ENCODE peak calls at places on chromosomes 3 and 15, in seven cellular contexts. R, T, I, W, O, B and E are unnamed samples.

GRCh38 chr3:180704532-180704931 is 25.2 kb upstream of the CCDC39 start:
- DNase-seq in R (no peak), T (no peak), I (no peak), W (no peak), O (no peak), B (no peak), E (no peak)

GRCh38 chr3:58242340-58242739 is 4.7 kb downstream of the ABHD6 start:
- DNase-seq in R (no peak), T (no peak), I (no peak), W (no peak), O (peak), B (no peak), E (no peak)

GRCh38 chr15:89114974-89115373 is 26.7 kb downstream of the ABHD2 start:
- DNase-seq in R (no peak), T (no peak), I (no peak), W (no peak), O (peak), B (peak), E (no peak)

GRCh38 chr3:94026623-94027022 is 1.8 kb downstream of the STX19 start:
- DNase-seq in R (no peak), T (no peak), I (no peak), W (no peak), O (no peak), B (no peak), E (no peak)

GRCh38 chr15:80818996-80819395 is 39.8 kb downstream of the CEMIP start:
- DNase-seq in R (no peak), T (no peak), I (no peak), W (no peak), O (no peak), B (no peak), E (no peak)

GRCh38 chr3:80233576-80233975 is 465.8 kb upstream of the ROBO1 start:
- DNase-seq in R (no peak), T (no peak), I (peak), W (no peak), O (no peak), B (no peak), E (no peak)

GRCh38 chr3:18556001-18556408 is 130.9 kb upstream of the SATB1 start:
- DNase-seq in R (no peak), T (no peak), I (no peak), W (no peak), O (no peak), B (no peak), E (no peak)

GRCh38 chr3:98977520-98977919 is 76.0 kb upstream of the DCBLD2 start:
- DNase-seq in R (peak), T (no peak), I (peak), W (no peak), O (no peak), B (no peak), E (no peak)

GRCh38 chr3:196969660-196970546 is 1.3 kb upstream of the PIGZ start:
- DNase-seq in R (peak), T (no peak), I (no peak), W (no peak), O (peak), B (peak), E (no peak)

GRCh38 chr15:55683366-55683765 is 59.6 kb downstream of the PRTG start:
- DNase-seq in R (no peak), T (no peak), I (peak), W (no peak), O (no peak), B (no peak), E (no peak)

GRCh38 chr3:185397676-185398075 is 34.7 kb downstream of the MAP3K13 start:
- DNase-seq in R (no peak), T (no peak), I (no peak), W (no peak), O (no peak), B (no peak), E (no peak)

GRCh38 chr3:5198986-5199731 is 11.7 kb downstream of the EDEM1 start:
- DNase-seq in R (no peak), T (no peak), I (no peak), W (no peak), O (no peak), B (no peak), E (no peak)

GRCh38 chr3:136984837-136985236 is 27.1 kb downstream of the IL20RB start:
- DNase-seq in R (no peak), T (no peak), I (peak), W (no peak), O (no peak), B (no peak), E (no peak)

GRCh38 chr3:105006164-105006563 is 360.5 kb upstream of the ALCAM start:
- DNase-seq in R (no peak), T (no peak), I (no peak), W (no peak), O (no peak), B (no peak), E (no peak)

GRCh38 chr15:38671003-38671382 is 106.4 kb upstream of the RASGRP1 start:
- DNase-seq in R (no peak), T (no peak), I (no peak), W (no peak), O (no peak), B (no peak), E (no peak)

GRCh38 chr15:60179786-60180391 is 175.8 kb downstream of the FOXB1 start:
- DNase-seq in R (peak), T (no peak), I (peak), W (peak), O (peak), B (no peak), E (no peak)

GRCh38 chr3:176814252-176814651 is 383.0 kb downstream of the TBL1XR1 start:
- DNase-seq in R (peak), T (peak), I (peak), W (peak), O (peak), B (peak), E (no peak)

GRCh38 chr3:56851966-56852884 is 50.5 kb upstream of the ARHGEF3 start:
- DNase-seq in R (no peak), T (no peak), I (no peak), W (no peak), O (no peak), B (no peak), E (no peak)

GRCh38 chr3:38687306-38687705 is 37.8 kb upstream of the SCN5A start:
- DNase-seq in R (no peak), T (no peak), I (no peak), W (no peak), O (no peak), B (no peak), E (no peak)

GRCh38 chr15:84819291-84819768 is 2.2 kb downstream of the ALPK3 start:
- DNase-seq in R (peak), T (no peak), I (no peak), W (no peak), O (peak), B (peak), E (no peak)
- H3K4me3 ChIP-seq in R (no peak), T (no peak), I (no peak), W (no peak), O (no peak), B (peak), E (no peak)

GRCh38 chr15:52466134-52466701 is 62.5 kb downstream of the MYO5A start:
- DNase-seq in R (no peak), T (no peak), I (no peak), W (no peak), O (peak), B (peak), E (no peak)
- H3K4me3 ChIP-seq in R (no peak), T (no peak), I (no peak), W (no peak), O (no peak), B (no peak), E (no peak)

GRCh38 chr3:195087321-195087720 is 183.6 kb downstream of the XXYLT1 start:
- DNase-seq in R (no peak), T (no peak), I (no peak), W (no peak), O (no peak), B (peak), E (no peak)
- H3K4me3 ChIP-seq in R (no peak), T (no peak), I (no peak), W (peak), O (no peak), B (no peak), E (no peak)

GRCh38 chr3:53168175-53168923 is 7.3 kb downstream of the PRKCD start:
- DNase-seq in R (no peak), T (no peak), I (no peak), W (no peak), O (no peak), B (peak), E (no peak)

GRCh38 chr3:53171109-53171453 is 10.1 kb downstream of the PRKCD start:
- DNase-seq in R (no peak), T (no peak), I (no peak), W (no peak), O (peak), B (no peak), E (no peak)

GRCh38 chr3:53170325-53171108 is 9.5 kb downstream of the PRKCD start:
- DNase-seq in R (no peak), T (no peak), I (no peak), W (no peak), O (no peak), B (peak), E (no peak)

GRCh38 chr3:53169045-53169831 is 8.2 kb downstream of the PRKCD start:
- DNase-seq in R (no peak), T (no peak), I (no peak), W (no peak), O (no peak), B (no peak), E (no peak)

GRCh38 chr3:53169832-53170324 is 8.9 kb downstream of the PRKCD start:
- DNase-seq in R (no peak), T (no peak), I (no peak), W (no peak), O (no peak), B (no peak), E (no peak)
- H3K4me3 ChIP-seq in R (no peak), T (no peak), I (no peak), W (no peak), O (no peak), B (no peak), E (no peak)

GRCh38 chr3:43994594-43995077 is 247.1 kb upstream of the TOPAZ1 start:
- DNase-seq in R (no peak), T (no peak), I (no peak), W (no peak), O (no peak), B (no peak), E (no peak)
- H3K4me3 ChIP-seq in R (peak), T (peak), I (peak), W (peak), O (no peak), B (peak), E (peak)

GRCh38 chr3:122973893-122974615 is 53.5 kb downstream of the SEMA5B start:
- DNase-seq in R (no peak), T (no peak), I (no peak), W (no peak), O (no peak), B (no peak), E (no peak)
- H3K4me3 ChIP-seq in R (no peak), T (no peak), I (no peak), W (no peak), O (no peak), B (no peak), E (no peak)

GRCh38 chr3:114176890-114177289 is 2.0 kb downstream of the DRD3 start:
- DNase-seq in R (no peak), T (no peak), I (no peak), W (no peak), O (no peak), B (no peak), E (no peak)
- H3K4me3 ChIP-seq in R (no peak), T (no peak), I (no peak), W (no peak), O (no peak), B (no peak), E (no peak)